ENCODE peak calls at places on chromosomes 1 and 21, in five cellular contexts. M is IMR-90, Q is Panc1, K is PC-3, A is mammary epithelial cell. O is an unnamed sample.

GRCh38 chr1:94535879-94536278 is 5.7 kb downstream of the F3 start:
- DNase-seq in M (no peak), Q (no peak), K (no peak), A (peak; percentile 17), O (no peak)

GRCh38 chr1:178645826-178646200 is 79.2 kb upstream of the RALGPS2 start:
- DNase-seq in M (peak; percentile 91), Q (no peak), K (peak; percentile 18), A (peak; percentile 33), O (no peak)

GRCh38 chr1:248686815-248687214 is 15.8 kb downstream of the OR14I1 start:
- DNase-seq in M (no peak), Q (no peak), K (peak; percentile 66), A (no peak), O (no peak)

GRCh38 chr1:179310721-179311120 is 17.1 kb downstream of the SOAT1 start:
- DNase-seq in M (peak; percentile 96), Q (peak; percentile 67), K (peak; percentile 74), A (peak; percentile 92), O (no peak)

GRCh38 chr1:64036549-64036948 is 166.9 kb upstream of the UBE2U start:
- DNase-seq in M (no peak), Q (no peak), K (no peak), A (no peak), O (no peak)

GRCh38 chr1:33379631-33380354 is 51.1 kb downstream of the PHC2 start:
- DNase-seq in M (no peak), Q (no peak), K (no peak), A (no peak), O (no peak)

GRCh38 chr1:24506706-24507422 is 4.2 kb downstream of the RCAN3 start:
- DNase-seq in M (no peak), Q (no peak), K (no peak), A (no peak), O (no peak)

GRCh38 chr1:42934111-42934510 is 24.6 kb downstream of the SLC2A1 start:
- DNase-seq in M (no peak), Q (no peak), K (no peak), A (no peak), O (no peak)

GRCh38 chr1:42891471-42891870 is 45.1 kb downstream of the ZNF691 start:
- DNase-seq in M (no peak), Q (no peak), K (no peak), A (no peak), O (no peak)

GRCh38 chr1:200191993-200192392 is 164.5 kb downstream of the NR5A2 start:
- DNase-seq in M (peak; percentile 52), Q (no peak), K (no peak), A (no peak), O (no peak)

GRCh38 chr1:203085528-203086406 is at the start of gene MYOG:
- DNase-seq in M (no peak), Q (no peak), K (no peak), A (no peak), O (peak; percentile 37)

GRCh38 chr21:23811802-23812201 is 1795.5 kb downstream of the MRPL39 start:
- DNase-seq in M (no peak), Q (no peak), K (no peak), A (no peak), O (no peak)

GRCh38 chr1:3011631-3012510 is 9.4 kb upstream of the ACTRT2 start:
- DNase-seq in M (no peak), Q (no peak), K (no peak), A (no peak), O (no peak)

GRCh38 chr1:33093004-33093403 is 12.1 kb downstream of the AZIN2 start:
- DNase-seq in M (no peak), Q (no peak), K (no peak), A (no peak), O (peak; percentile 39)

GRCh38 chr1:34983700-34984355 is 1.3 kb downstream of the TMEM35B start:
- DNase-seq in M (peak; percentile 17), Q (no peak), K (peak; percentile 12), A (peak; percentile 28), O (no peak)

GRCh38 chr1:36603461-36603860 is 120.7 kb upstream of the CSF3R start:
- DNase-seq in M (no peak), Q (no peak), K (peak; percentile 13), A (no peak), O (no peak)

GRCh38 chr1:219324171-219324570 is 150.5 kb downstream of the LYPLAL1 start:
- DNase-seq in M (no peak), Q (no peak), K (no peak), A (no peak), O (no peak)

GRCh38 chr1:81437649-81438048 is 363.1 kb upstream of the ADGRL2 start:
- DNase-seq in M (no peak), Q (no peak), K (no peak), A (no peak), O (no peak)

GRCh38 chr1:114235956-114236355 is 82.3 kb upstream of the SYT6 start:
- DNase-seq in M (no peak), Q (no peak), K (peak; percentile 10), A (no peak), O (no peak)

GRCh38 chr1:201224671-201225400 is 34.2 kb downstream of the IGFN1 start:
- DNase-seq in M (no peak), Q (no peak), K (no peak), A (no peak), O (no peak)

GRCh38 chr1:11320153-11320936 is 47.3 kb downstream of the UBIAD1 start:
- DNase-seq in M (no peak), Q (peak; percentile 4), K (peak; percentile 40), A (no peak), O (no peak)

GRCh38 chr21:42012763-42013329 is 2.7 kb upstream of the ZBTB21 start:
- DNase-seq in M (no peak), Q (no peak), K (peak; percentile 27), A (no peak), O (no peak)

GRCh38 chr1:211912064-211912463 is 81.5 kb upstream of the LPGAT1 start:
- DNase-seq in M (no peak), Q (no peak), K (peak; percentile 98), A (peak; percentile 17), O (no peak)

GRCh38 chr21:17514124-17514481 is 1.3 kb downstream of the CXADR start:
- DNase-seq in M (no peak), Q (no peak), K (peak; percentile 49), A (peak; percentile 36), O (no peak)

GRCh38 chr1:224052767-224053166 is 61.1 kb upstream of the FBXO28 start:
- DNase-seq in M (peak; percentile 89), Q (peak; percentile 62), K (peak; percentile 93), A (peak; percentile 52), O (no peak)

GRCh38 chr1:224054611-224055010 is 59.3 kb upstream of the FBXO28 start:
- DNase-seq in M (peak; percentile 80), Q (no peak), K (no peak), A (peak; percentile 46), O (no peak)

GRCh38 chr1:224053456-224053855 is 60.5 kb upstream of the FBXO28 start:
- DNase-seq in M (no peak), Q (no peak), K (no peak), A (no peak), O (no peak)

GRCh38 chr1:224051086-224051406 is 62.9 kb upstream of the FBXO28 start:
- DNase-seq in M (no peak), Q (no peak), K (no peak), A (no peak), O (no peak)

DNA sequence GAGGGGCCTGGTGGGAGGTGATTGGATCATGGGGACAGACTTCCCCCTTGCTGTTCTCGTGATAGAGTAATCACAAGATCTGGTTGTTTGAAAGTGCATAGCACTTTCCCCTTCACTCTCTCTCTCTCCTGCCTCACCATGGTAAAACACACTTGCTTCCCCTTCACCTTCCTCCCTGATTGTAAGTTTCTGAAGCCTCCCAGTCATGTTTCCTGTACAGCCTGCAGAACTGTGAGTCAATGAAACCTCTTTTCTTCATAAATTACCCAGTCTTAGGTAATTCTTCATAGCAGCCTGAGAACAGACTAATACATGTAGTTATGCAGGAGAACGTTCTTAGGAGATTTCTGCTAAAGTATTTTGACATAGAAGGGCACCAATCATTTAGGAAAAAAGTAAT is 59.9 kb upstream of the FBXO28 start:
- DNase-seq in M (no peak), Q (no peak), K (no peak), A (peak; percentile 24), O (no peak)
- H3K4me3 ChIP-seq in M (no peak overlapping the region), Q (no peak overlapping the region), K (no peak overlapping the region), A (no peak overlapping the region), O (no peak overlapping the region)

DNA sequence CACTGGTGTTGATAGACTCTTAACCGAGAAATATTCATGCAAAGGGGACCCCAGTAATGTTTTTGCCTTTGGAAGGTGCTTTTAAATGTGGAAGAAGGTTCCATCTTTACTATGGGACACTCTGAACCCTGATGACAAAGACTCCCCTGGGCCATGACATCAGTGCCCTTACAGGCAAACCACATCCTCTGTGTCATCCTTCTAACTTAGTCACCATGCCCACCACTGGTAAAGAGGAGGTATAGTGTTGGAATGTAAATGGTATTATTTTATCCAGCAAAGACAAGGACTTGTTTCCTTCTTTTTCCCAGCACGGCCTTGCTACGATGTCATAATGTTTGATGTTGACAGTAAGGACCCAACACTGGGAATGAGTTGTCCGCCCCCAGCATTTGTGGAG is 12.6 kb downstream of the METTL13 start:
- DNase-seq in M (peak; percentile 85), Q (peak; percentile 59), K (peak; percentile 95), A (peak; percentile 92), O (peak; percentile 77)
- H3K27ac ChIP-seq in M (no peak overlapping the region), Q (no peak overlapping the region), K (peak overlapping the region; percentile 58), A (peak overlapping the region; percentile 67), O (peak overlapping the region; percentile 65)

DNA sequence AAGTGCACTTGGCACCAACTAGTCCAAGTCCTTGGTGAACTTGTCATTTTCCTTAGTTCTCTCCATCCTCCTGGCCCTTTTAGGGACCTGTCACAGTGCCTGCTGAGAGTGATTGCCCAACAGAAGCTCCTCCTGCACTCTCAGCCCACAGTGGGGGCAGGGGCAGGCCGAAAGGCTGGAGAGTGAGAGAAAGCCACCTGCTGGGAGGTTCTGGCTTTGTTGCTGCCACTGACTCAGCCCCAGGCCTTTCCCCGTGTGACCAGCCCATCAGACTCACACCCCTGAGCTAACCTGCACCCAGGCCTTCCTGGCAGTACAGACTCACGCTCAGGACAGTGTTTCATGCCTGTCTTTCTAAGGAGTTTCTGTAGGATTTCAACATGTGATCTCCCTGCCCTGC is 17.1 kb upstream of the PROK1 start:
- DNase-seq in M (peak; percentile 20), Q (no peak), K (peak; percentile 75), A (peak; percentile 74), O (no peak)
- H3K27me3 ChIP-seq in M (peaks cover 48% of the 10 kb centered on the region), Q (peaks cover 4% of the 10 kb centered on the region), K (peaks cover 32% of the 10 kb centered on the region), A (peaks cover 9% of the 10 kb centered on the region), O (peaks cover 30% of the 10 kb centered on the region)

DNA sequence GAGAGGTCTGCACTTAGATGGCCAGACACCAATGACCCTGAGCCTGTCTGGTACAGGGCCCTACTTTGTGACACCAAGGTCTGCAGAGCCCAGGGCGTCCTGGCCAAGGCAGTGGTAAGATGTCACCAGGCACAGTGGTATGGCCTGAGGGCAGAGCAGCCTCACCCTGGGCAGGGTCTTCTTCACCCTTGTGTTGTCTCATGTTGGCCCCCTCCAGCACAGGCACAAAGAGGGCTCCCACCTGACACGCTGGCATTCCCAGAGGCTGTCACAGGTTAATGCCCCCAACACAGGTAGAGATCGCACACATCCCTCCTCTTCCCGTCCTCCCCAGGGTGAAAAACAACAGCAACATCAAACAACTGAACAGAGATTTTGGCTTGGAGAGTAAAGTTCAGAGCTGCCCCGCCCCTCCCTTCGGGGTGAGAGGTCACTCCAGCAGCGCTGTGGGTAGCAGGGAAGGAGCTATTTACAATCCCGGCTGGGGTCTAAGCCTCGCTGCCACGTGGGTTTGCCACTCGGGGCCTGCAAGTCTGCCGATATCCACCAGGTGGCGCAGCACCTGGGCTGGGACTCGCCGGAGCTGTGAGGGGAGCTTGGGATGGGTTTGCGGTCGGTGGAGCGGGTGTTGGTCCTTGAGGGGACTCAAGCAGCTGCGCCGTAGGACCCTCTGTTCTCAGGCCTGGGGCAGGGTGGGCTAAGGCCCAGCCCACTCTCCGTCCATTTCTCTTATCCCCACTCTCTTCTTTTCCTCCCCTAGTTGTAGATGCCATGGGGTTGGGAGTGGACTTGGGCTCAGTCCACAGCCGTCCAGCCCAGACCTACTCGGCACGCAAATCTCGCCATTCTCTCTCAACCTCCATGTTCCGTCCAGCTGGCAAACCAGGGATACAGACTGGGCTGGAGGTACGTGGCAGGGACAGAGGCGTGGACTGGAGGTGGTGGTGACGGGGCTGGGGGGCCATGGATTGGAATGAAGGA is 12.7 kb downstream of the EFNA3 start:
- DNase-seq in M (peak; percentile 54), Q (no peak), K (peak; percentile 93), A (peak; percentile 41), O (peak; percentile 81)
- H3K4me3 ChIP-seq in M (no peak overlapping the region), Q (no peak overlapping the region), K (peak overlapping the region; percentile 45), A (no peak overlapping the region), O (no peak overlapping the region)

O was measured in SJSA1.